ENCODE peak calls at places on chromosomes 11 and 22, in six cellular contexts. N is left ventricle myocardium inferior, Q is fibroblast of lung, H is neuronal stem cell, F is Karpas-422, E is transverse colon. B is an unnamed sample.

GRCh38 chr11:132490976-132491375 is 1041.3 kb downstream of the OPCML start:
- DNase-seq in N (no peak), Q (peak; percentile 48), H (no peak), F (no peak), E (no peak), B (no peak)

GRCh38 chr11:133922078-133922870 is 34.5 kb downstream of the IGSF9B start:
- DNase-seq in N (no peak), Q (no peak), H (no peak), F (no peak), E (no peak), B (no peak)

GRCh38 chr11:103633037-103633788 is 403.2 kb upstream of the DDI1 start:
- DNase-seq in N (no peak), Q (peak; percentile 85), H (peak; percentile 12), F (no peak), E (no peak), B (no peak)

GRCh38 chr11:32348502-32348901 is 86.8 kb downstream of the WT1 start:
- DNase-seq in N (no peak), Q (no peak), H (no peak), F (no peak), E (no peak), B (no peak)

GRCh38 chr22:20523118-20523983 is 15.9 kb downstream of the MED15 start:
- DNase-seq in N (no peak), Q (peak; percentile 74), H (no peak), F (no peak), E (no peak), B (no peak)

GRCh38 chr22:43861529-43861928 is 784 bp downstream of the SULT4A1 start:
- DNase-seq in N (no peak), Q (peak; percentile 21), H (no peak), F (no peak), E (no peak), B (peak; percentile 96)

GRCh38 chr22:50175191-50175461 is 4.6 kb downstream of the PANX2 start:
- DNase-seq in N (no peak), Q (no peak), H (no peak), F (peak; percentile 20), E (no peak), B (no peak)

GRCh38 chr11:129703846-129704245 is 111.8 kb upstream of the TMEM45B start:
- DNase-seq in N (no peak), Q (no peak), H (no peak), F (no peak), E (no peak), B (no peak)

GRCh38 chr11:26801601-26802000 is 79.7 kb upstream of the SLC5A12 start:
- DNase-seq in N (no peak), Q (no peak), H (no peak), F (no peak), E (no peak), B (no peak)

GRCh38 chr11:8386134-8386864 is 122.6 kb upstream of the LMO1 start:
- DNase-seq in N (no peak), Q (no peak), H (no peak), F (no peak), E (no peak), B (no peak)

GRCh38 chr22:31520036-31520435 is 23.7 kb downstream of the SFI1 start:
- DNase-seq in N (no peak), Q (no peak), H (no peak), F (no peak), E (no peak), B (no peak)

GRCh38 chr11:11972942-11973341 is 35.5 kb downstream of the DKK3 start:
- DNase-seq in N (peak; percentile 35), Q (no peak), H (no peak), F (no peak), E (no peak), B (no peak)

GRCh38 chr22:11629661-11630385 is 3898.2 kb upstream of the OR11H1 start:
- DNase-seq in N (no peak), Q (no peak), H (no peak), F (no peak), E (no peak), B (no peak)

GRCh38 chr22:11627436-11627797 is 3900.6 kb upstream of the OR11H1 start:
- DNase-seq in N (no peak), Q (no peak), H (no peak), F (no peak), E (no peak), B (no peak)

GRCh38 chr22:11628651-11629511 is 3899.1 kb upstream of the OR11H1 start:
- DNase-seq in N (no peak), Q (no peak), H (no peak), F (no peak), E (no peak), B (no peak)

GRCh38 chr22:11627798-11628650 is 3900.0 kb upstream of the OR11H1 start:
- DNase-seq in N (no peak), Q (no peak), H (no peak), F (no peak), E (no peak), B (no peak)

DNA sequence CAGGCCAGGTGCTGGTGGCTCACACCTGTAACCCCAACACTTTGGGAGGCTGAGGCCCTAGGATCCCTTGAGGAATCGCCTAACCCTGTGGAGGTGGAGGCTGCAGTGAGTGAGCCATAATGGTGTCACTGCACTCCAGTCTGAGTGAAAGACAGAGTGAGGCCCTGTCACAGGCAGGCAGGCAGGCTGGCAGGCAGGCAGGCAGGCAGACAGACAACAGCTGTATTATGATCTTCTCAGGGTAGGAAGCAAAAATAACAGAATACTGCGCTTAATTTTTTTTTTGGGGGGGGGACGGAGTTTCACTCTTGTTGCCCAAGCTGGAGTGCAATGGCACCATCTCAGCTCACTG is 3901.6 kb upstream of the OR11H1 start:
- DNase-seq in N (no peak), Q (no peak), H (no peak), F (no peak), E (no peak), B (no peak)
- H3K9me3 ChIP-seq in N (peaks cover 83% of the 10 kb centered on the region), Q (no peaks in the 10 kb centered on the region), H (peaks cover 32% of the 10 kb centered on the region), F (peaks cover 47% of the 10 kb centered on the region), E (peaks cover 47% of the 10 kb centered on the region), B (peaks cover 14% of the 10 kb centered on the region)

DNA sequence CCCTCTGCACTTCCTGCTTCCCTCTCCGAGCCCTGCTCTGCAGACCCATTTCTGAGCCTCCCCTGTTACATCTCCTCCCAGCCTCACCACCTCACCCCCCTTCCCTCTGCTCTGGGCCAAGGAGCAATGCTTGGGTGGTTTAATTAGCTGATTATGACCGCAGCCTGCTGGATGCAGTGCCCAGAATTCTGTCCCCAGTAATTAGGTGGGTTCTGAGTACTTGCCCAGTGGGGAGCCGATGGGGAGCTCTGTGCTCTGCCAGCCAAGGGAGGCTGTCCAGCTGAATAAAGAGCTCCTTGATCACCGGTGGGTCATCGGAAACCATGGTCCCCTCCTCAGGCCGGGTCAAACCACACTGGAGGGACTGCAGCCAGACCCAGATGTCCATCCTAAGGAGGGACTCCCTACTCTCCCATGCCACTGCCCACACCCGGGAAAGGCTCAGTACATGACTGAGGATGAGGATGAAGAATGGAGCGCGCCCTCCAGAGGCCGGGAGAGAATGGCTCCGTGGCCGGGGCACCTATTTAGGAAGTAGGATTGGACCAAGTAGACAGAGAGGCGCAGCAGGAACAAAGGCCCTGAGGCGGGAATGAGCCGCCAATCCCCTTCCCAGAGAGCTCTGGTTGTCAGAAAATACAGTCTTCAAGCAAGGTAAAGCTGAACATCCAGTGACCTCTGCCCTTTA is 9.1 kb downstream of the ARRB1 start:
- DNase-seq in N (no peak), Q (no peak), H (no peak), F (no peak), E (no peak), B (no peak)
- H3K4me1 ChIP-seq in N (peaks cover 100% of the 10 kb centered on the region), Q (peaks cover 53% of the 10 kb centered on the region), H (peaks cover 26% of the 10 kb centered on the region), F (peaks cover 17% of the 10 kb centered on the region), E (peaks cover 99% of the 10 kb centered on the region), B (peaks cover 46% of the 10 kb centered on the region)

GRCh38 chr22:47608421-47608820 is 846.0 kb downstream of the TBC1D22A start:
- DNase-seq in N (no peak), Q (no peak), H (no peak), F (no peak), E (no peak), B (no peak)
- H3K9me3 ChIP-seq in N (peaks cover 13% of the 10 kb centered on the region), Q (no peaks in the 10 kb centered on the region), H (peaks cover 6% of the 10 kb centered on the region), F (no peaks in the 10 kb centered on the region), E (no peaks in the 10 kb centered on the region), B (no peaks in the 10 kb centered on the region)

DNA sequence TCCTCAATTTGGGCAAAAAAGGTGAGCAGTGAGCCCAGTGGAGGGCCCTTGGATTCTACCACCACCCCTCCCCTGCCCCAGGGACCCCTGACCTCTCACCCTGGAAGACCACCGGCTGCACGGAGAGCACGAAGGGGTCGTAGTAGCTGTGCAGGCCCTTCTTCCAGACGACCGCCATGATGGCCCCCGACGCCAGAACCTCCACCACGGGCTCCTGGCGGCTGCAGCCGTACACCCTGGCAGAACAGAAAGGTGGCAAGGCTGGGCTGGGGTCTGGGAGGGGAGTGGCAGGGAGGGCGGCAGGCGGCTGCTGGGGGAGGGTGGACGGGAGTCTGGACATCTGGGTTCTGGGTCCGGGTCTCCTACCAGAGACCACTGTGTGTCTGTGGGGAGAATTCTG is 23.3 kb downstream of the TMPRSS6 start:
- DNase-seq in N (no peak), Q (no peak), H (no peak), F (no peak), E (no peak), B (no peak)
- H3K4me1 ChIP-seq in N (no peaks in the 10 kb centered on the region), Q (no peaks in the 10 kb centered on the region), H (peaks cover 2% of the 10 kb centered on the region), F (no peaks in the 10 kb centered on the region), E (no peaks in the 10 kb centered on the region), B (no peaks in the 10 kb centered on the region)

GRCh38 chr11:55054723-55055122 is 207.2 kb upstream of the TRIM48 start:
- DNase-seq in N (no peak), Q (no peak), H (no peak), F (no peak), E (no peak), B (no peak)
- H3K9me3 ChIP-seq in N (peaks cover 100% of the 10 kb centered on the region), Q (no peaks in the 10 kb centered on the region), H (peaks cover 5% of the 10 kb centered on the region), F (peaks cover 37% of the 10 kb centered on the region), E (peaks cover 84% of the 10 kb centered on the region), B (peaks cover 1% of the 10 kb centered on the region)